ENCODE peak calls at places on chromosomes 4 and X, in eight cellular contexts. Z, S, E, V, U, W, O and F are unnamed samples.

GRCh38 chrX:103446665-103447302 is 70.4 kb downstream of the BEX3 start:
- DNase-seq in V (no peak), E (peak), U (peak), W (no peak), S (no peak), Z (no peak), O (no peak), F (no peak)

GRCh38 chrX:134764202-134764785 is 106.0 kb upstream of the PLAC1 start:
- DNase-seq in V (peak), E (no peak), S (no peak), O (no peak), W (peak), U (no peak), Z (no peak), F (no peak)

GRCh38 chr4:28427306-28428085 is 1566.9 kb downstream of the STIM2 start:
- DNase-seq in Z (no peak), W (no peak), E (no peak), U (no peak), V (no peak), O (no peak), S (no peak), F (no peak)

GRCh38 chrX:56793533-56794320 is 64.7 kb downstream of the NBDY start:
- DNase-seq in S (no peak), Z (no peak), W (no peak), E (no peak), O (no peak), U (peak), V (no peak), F (no peak)

GRCh38 chrX:104112326-104112951 is at the start of gene ZCCHC18:
- DNase-seq in W (peak), E (peak), V (peak), O (peak), U (peak), Z (no peak), S (no peak), F (no peak)

GRCh38 chr4:98641393-98641792 is 17.0 kb downstream of the TSPAN5 start:
- DNase-seq in E (no peak), U (no peak), V (no peak), O (no peak), S (no peak), W (no peak), Z (no peak), F (no peak)

GRCh38 chr4:174377613-174378012 is 93.9 kb downstream of the CEP44 start:
- DNase-seq in V (no peak), Z (no peak), U (no peak), E (no peak), O (no peak), S (no peak), W (no peak), F (no peak)

GRCh38 chr4:96993528-96993927 is 1149.7 kb downstream of the STPG2 start:
- DNase-seq in Z (no peak), O (no peak), U (peak), V (no peak), E (no peak), S (no peak), W (no peak), F (no peak)

GRCh38 chrX:115616943-115617563 is 56.1 kb downstream of the PLS3 start:
- DNase-seq in Z (no peak), E (no peak), W (peak), O (no peak), V (no peak), U (peak), S (no peak), F (peak)

GRCh38 chr4:168863719-168864632 is 146.1 kb downstream of the CBR4 start:
- DNase-seq in U (no peak), W (no peak), E (no peak), Z (no peak), V (peak), O (no peak), S (no peak), F (no peak)

GRCh38 chr4:101865501-101866062 is 75.1 kb downstream of the BANK1 start:
- DNase-seq in O (no peak), V (no peak), U (no peak), W (peak), S (no peak), Z (no peak), E (no peak), F (peak)

GRCh38 chrX:6184900-6185515 is 43.7 kb downstream of the NLGN4X start:
- DNase-seq in Z (no peak), W (no peak), V (no peak), U (no peak), O (no peak), S (no peak), E (no peak), F (no peak)

GRCh38 chr4:8345053-8345945 is 75.7 kb downstream of the HTRA3 start:
- DNase-seq in O (no peak), U (peak), Z (no peak), W (no peak), S (no peak), E (no peak), V (no peak), F (no peak)

GRCh38 chrX:41014776-41015175 is 70.5 kb upstream of the USP9X start:
- DNase-seq in V (no peak), W (no peak), Z (no peak), U (no peak), E (no peak), S (no peak), O (no peak), F (no peak)

GRCh38 chrX:47587091-47587891 is 5.1 kb downstream of the TIMP1 start:
- DNase-seq in E (no peak), U (no peak), V (no peak), W (no peak), Z (no peak), O (no peak), S (no peak), F (no peak)

GRCh38 chrX:18995216-18995615 is 11.3 kb upstream of the PHKA2 start:
- DNase-seq in E (no peak), S (no peak), W (peak), Z (no peak), V (peak), U (no peak), O (no peak), F (no peak)

GRCh38 chr4:6345096-6345830 is 75.6 kb downstream of the WFS1 start:
- DNase-seq in S (no peak), O (no peak), V (no peak), U (no peak), E (no peak), Z (no peak), W (no peak), F (no peak)

GRCh38 chr4:36823199-36823967 is 421.2 kb upstream of the NWD2 start:
- DNase-seq in E (no peak), V (no peak), Z (no peak), W (no peak), S (no peak), O (no peak), U (no peak), F (no peak)

GRCh38 chr4:25949166-25949748 is 35.2 kb downstream of the SMIM20 start:
- DNase-seq in E (no peak), Z (no peak), W (no peak), U (peak), S (no peak), V (peak), O (no peak), F (no peak)

GRCh38 chr4:137200322-137200721 is 332.0 kb downstream of the PCDH18 start:
- DNase-seq in E (no peak), U (no peak), Z (no peak), O (no peak), V (no peak), W (no peak), S (no peak), F (no peak)

GRCh38 chrX:152897216-152898144 is at the start of gene ZNF185:
- DNase-seq in U (peak), S (no peak), W (peak), E (peak), V (no peak), O (peak), Z (no peak), F (no peak)

GRCh38 chrX:45850775-45851433 is 650.2 kb upstream of the DIPK2B start:
- DNase-seq in Z (no peak), W (peak), E (peak), U (peak), O (no peak), V (peak), S (no peak), F (no peak)

GRCh38 chr4:15007201-15007600 is 4.9 kb downstream of the CPEB2 start:
- DNase-seq in Z (no peak), V (no peak), W (no peak), E (no peak), O (no peak), S (no peak), U (no peak), F (no peak)

GRCh38 chrX:15497865-15498264 is 2.7 kb upstream of the BMX start:
- DNase-seq in O (peak), S (no peak), Z (no peak), E (peak), U (peak), V (peak), W (peak), F (no peak)

GRCh38 chr4:96525901-96526300 is 686.0 kb downstream of the PDHA2 start:
- DNase-seq in O (no peak), W (no peak), U (no peak), S (no peak), E (no peak), Z (no peak), V (no peak), F (no peak)

GRCh38 chrX:116181300-116181699 is 10.8 kb downstream of the AGTR2 start:
- DNase-seq in O (no peak), V (no peak), Z (no peak), S (no peak), W (no peak), U (no peak), E (no peak), F (no peak)

GRCh38 chrX:110210417-110211139 is 107.3 kb downstream of the AMMECR1 start:
- DNase-seq in U (no peak), E (no peak), S (no peak), W (peak), Z (no peak), V (peak), O (no peak), F (peak)

GRCh38 chrX:11446331-11446730 is 153.1 kb downstream of the AMELX start:
- DNase-seq in Z (no peak), W (no peak), V (peak), O (no peak), E (no peak), S (no peak), U (no peak), F (peak)

GRCh38 chrX:19774905-19775304 is 112.5 kb downstream of the SH3KBP1 start:
- DNase-seq in S (no peak), V (no peak), W (no peak), U (no peak), Z (no peak), O (no peak), E (no peak), F (no peak)

GRCh38 chr4:6177587-6178197 is 22.7 kb downstream of the JAKMIP1 start:
- DNase-seq in E (no peak), V (no peak), S (no peak), Z (no peak), O (no peak), W (no peak), U (peak), F (no peak)

GRCh38 chr4:118835896-118836762 is at the start of gene SEC24D:
- DNase-seq in O (peak), E (peak), U (peak), W (peak), S (peak), V (peak), Z (peak), F (no peak)

GRCh38 chrX:45769919-45770582 is 569.4 kb upstream of the DIPK2B start:
- DNase-seq in Z (peak), O (peak), E (peak), V (peak), W (peak), U (no peak), S (peak), F (peak)

GRCh38 chr4:155667538-155668511 is 1.2 kb downstream of the GUCY1A1 start:
- DNase-seq in E (peak), W (no peak), V (peak), S (no peak), U (peak), Z (no peak), O (peak), F (no peak)

GRCh38 chr4:87543835-87544461 is 14.8 kb upstream of the SPARCL1 start:
- DNase-seq in O (no peak), Z (no peak), U (peak), W (peak), V (peak), E (no peak), S (no peak), F (no peak)

GRCh38 chr4:173420324-173420752 is 21.4 kb upstream of the SCRG1 start:
- DNase-seq in W (no peak), Z (no peak), S (no peak), E (no peak), U (no peak), V (peak), O (no peak), F (no peak)

GRCh38 chrX:96984538-96984937 is 100.8 kb downstream of the RPA4 start:
- DNase-seq in U (no peak), V (peak), S (no peak), O (no peak), W (no peak), E (no peak), Z (no peak), F (no peak)
- TF ChIP-seq CTCF in U (no peak), V (no peak), S (no peak), O (no peak), W (no peak), E (no peak), Z (no peak), F (no peak)

DNA sequence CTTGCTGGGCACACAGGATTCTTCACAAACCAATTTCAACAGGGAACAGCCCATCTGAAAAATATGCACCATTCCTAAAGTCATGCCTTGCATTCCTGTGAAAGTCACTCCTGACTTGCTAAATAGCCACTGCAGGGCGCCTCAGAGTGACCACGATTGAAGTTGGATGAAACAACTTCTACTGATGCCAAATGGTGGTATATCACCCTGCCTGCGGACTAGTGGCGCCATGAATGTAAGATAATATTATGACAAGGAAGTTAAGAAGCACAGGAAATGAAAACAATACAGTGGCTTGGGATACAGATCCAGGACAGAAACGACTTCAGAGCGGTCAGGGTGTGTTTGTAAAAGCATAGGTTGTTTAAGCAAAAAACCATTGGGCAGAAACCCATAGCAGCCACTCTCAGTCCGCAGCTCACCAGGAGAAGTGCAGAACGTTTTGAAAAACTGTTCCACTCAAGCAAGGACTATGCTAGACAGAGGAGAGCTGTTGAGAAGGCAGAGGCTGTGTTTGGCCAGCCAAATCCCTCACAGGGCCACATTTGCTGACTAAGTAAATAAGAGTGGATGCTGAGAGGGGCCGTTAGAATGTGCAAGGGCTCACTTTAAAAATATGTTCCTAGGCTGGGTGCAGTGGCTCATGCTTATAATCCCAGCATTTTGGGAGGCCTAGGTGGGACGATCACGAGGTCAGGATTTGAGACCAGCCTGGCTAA is 250.4 kb downstream of the PTTG2 start:
- DNase-seq in U (peak), S (no peak), E (peak), W (no peak), O (no peak), V (no peak), Z (no peak), F (no peak)
- H3K4me3 ChIP-seq in U (no peak), S (no peak), E (no peak), W (no peak), O (no peak), V (no peak), Z (no peak), F (no peak)

GRCh38 chr4:113684534-113685091 is 76.9 kb downstream of the CAMK2D start:
- DNase-seq in V (peak), W (peak), E (peak), S (no peak), Z (no peak), O (peak), U (peak), F (peak)
- TF ChIP-seq CTCF in V (peak), W (no peak), E (no peak), S (no peak), Z (peak), O (no peak), U (peak), F (peak)

GRCh38 chr4:183250831-183251230 is 69.2 kb downstream of the CLDN22 start:
- DNase-seq in E (no peak), W (no peak), S (no peak), Z (no peak), O (no peak), U (no peak), V (no peak), F (no peak)
- H3K4me3 ChIP-seq in E (no peak), W (no peak), S (no peak), Z (no peak), O (no peak), U (no peak), V (no peak), F (no peak)